ENCODE peak calls at places on chromosomes 13 and 19, in eight cellular contexts. Y is ELR; R is CD8-positive, alpha-beta memory T cell; C is stimulated activated effector memory CD8-positive, alpha-beta T cell treated with anti-CD3 and anti-CD28 coated beads, Interleukin-12 subunit alpha, Interleukin-12 subunit beta, amount 100 ng/mL, for 72 hours; B is smooth muscle cell of the brain vasculature; P is activated T-helper 9 cell treated with anti-CD3 and anti-CD28 coated beads, Interleukin-2, amount 50 U/mL, for 16 hours; J is MM.1S; V is mesenchymal stem cell. I is an unnamed sample.

GRCh38 chr13:65456150-65456912 is 1773.8 kb downstream of the PCDH9 start:
- DNase-seq in V (no peak), Y (peak), C (no peak), B (no peak), P (no peak), J (no peak), R (no peak), I (no peak)

GRCh38 chr19:343941-344624 is 513 bp downstream of the MIER2 start:
- DNase-seq in B (no peak), R (no peak), C (peak), P (peak), V (peak), Y (peak), J (no peak), I (peak)

GRCh38 chr19:31761281-31761913 is 412.2 kb upstream of the TSHZ3 start:
- DNase-seq in B (no peak), R (no peak), V (no peak), J (no peak), Y (no peak), C (no peak), P (no peak), I (no peak)

GRCh38 chr13:98972627-98973026 is 5.2 kb downstream of the DOCK9 start:
- DNase-seq in C (no peak), P (no peak), J (no peak), B (no peak), Y (peak), V (peak), R (no peak), I (peak)

GRCh38 chr13:51928231-51928630 is 66.5 kb downstream of the CCDC70 start:
- DNase-seq in C (no peak), B (no peak), V (no peak), Y (no peak), R (no peak), P (no peak), J (no peak), I (no peak)

GRCh38 chr13:48667136-48667535 is 13.4 kb downstream of the CYSLTR2 start:
- DNase-seq in Y (no peak), V (no peak), C (no peak), R (no peak), P (no peak), B (no peak), J (no peak), I (no peak)

GRCh38 chr13:112986946-112987345 is 17.9 kb downstream of the MCF2L start:
- DNase-seq in R (no peak), B (no peak), Y (no peak), P (no peak), V (no peak), J (no peak), C (no peak), I (no peak)

GRCh38 chr19:33047422-33047821 is 17.3 kb downstream of the RHPN2 start:
- DNase-seq in R (no peak), B (no peak), V (no peak), Y (no peak), P (no peak), C (no peak), J (no peak), I (no peak)

GRCh38 chr19:12952488-12953455 is 4.3 kb downstream of the GADD45GIP1 start:
- DNase-seq in Y (peak), J (no peak), V (no peak), R (no peak), B (no peak), C (no peak), P (no peak), I (peak)

I was measured in astrocyte of the spinal cord.